ENCODE peak calls at places on chromosomes 12 and 14, in four cellular contexts. G is fibroblast of lung, Q is neural progenitor cell, M is lung. E is an unnamed sample.

GRCh38 chr12:53995311-53996187 is 4.4 kb upstream of the HOXC9 start:
- DNase-seq in Q (no peak), M (no peak), G (no peak), E (no peak)

GRCh38 chr12:120238224-120238616 is 27.3 kb downstream of the PXN start:
- DNase-seq in G (no peak), Q (no peak), M (no peak), E (no peak)

GRCh38 chr12:55934773-55935172 is 3.8 kb downstream of the DGKA start:
- DNase-seq in M (no peak), Q (no peak), G (no peak), E (no peak)

GRCh38 chr14:102249041-102249440 is 55.9 kb downstream of the MOK start:
- DNase-seq in M (no peak), G (peak; percentile 87), Q (no peak), E (no peak)

GRCh38 chr14:95052016-95052585 is 105.2 kb downstream of the DICER1 start:
- DNase-seq in Q (no peak), M (no peak), G (no peak), E (no peak)

GRCh38 chr14:97266653-97267052 is 469.5 kb downstream of the VRK1 start:
- DNase-seq in G (peak; percentile 96), M (no peak), Q (no peak), E (peak; percentile 70)

GRCh38 chr14:99407416-99407815 is 73.2 kb downstream of the SETD3 start:
- DNase-seq in G (no peak), M (no peak), Q (no peak), E (no peak)

GRCh38 chr12:1926274-1926673 is 7.8 kb upstream of the CACNA2D4 start:
- DNase-seq in Q (no peak), G (no peak), M (peak; percentile 24), E (no peak)

GRCh38 chr12:24903305-24904088 is 45.4 kb downstream of the BCAT1 start:
- DNase-seq in G (peak; percentile 33), Q (peak; percentile 43), M (no peak), E (no peak)

GRCh38 chr12:114405199-114405448 is 820 bp downstream of the TBX5 start:
- DNase-seq in G (no peak), Q (no peak), M (no peak), E (no peak)

GRCh38 chr14:33709711-33710110 is 241.2 kb downstream of the EGLN3 start:
- DNase-seq in G (no peak), M (no peak), Q (no peak), E (no peak)

GRCh38 chr12:56574210-56574609 is 52.6 kb downstream of the RBMS2 start:
- DNase-seq in G (peak; percentile 72), Q (no peak), M (no peak), E (no peak)

GRCh38 chr12:14258468-14258947 is 107.0 kb upstream of the ATF7IP start:
- DNase-seq in M (peak; percentile 30), Q (peak; percentile 49), G (no peak), E (no peak)

GRCh38 chr12:54591001-54591591 is 2.6 kb upstream of the PPP1R1A start:
- DNase-seq in G (no peak), M (no peak), Q (no peak), E (no peak)

GRCh38 chr14:74583689-74584434 is 28.2 kb downstream of the LTBP2 start:
- DNase-seq in Q (no peak), G (peak; percentile 93), M (no peak), E (peak; percentile 86)

GRCh38 chr14:57492859-57493258 is 798 bp downstream of the CCDC198 start:
- DNase-seq in M (no peak), G (peak; percentile 88), Q (no peak), E (peak; percentile 78)

GRCh38 chr14:86221000-86221399 is 691.1 kb downstream of the FLRT2 start:
- DNase-seq in Q (peak; percentile 45), G (no peak), M (no peak), E (no peak)

GRCh38 chr12:72272731-72273498 is 745 bp downstream of the TRHDE start:
- DNase-seq in Q (peak; percentile 56), M (no peak), G (peak; percentile 70), E (no peak)

GRCh38 chr14:21026988-21027315 is 2.1 kb upstream of the NDRG2 start:
- DNase-seq in G (no peak), Q (no peak), M (no peak), E (no peak)

GRCh38 chr12:124776126-124776513 is 87.5 kb downstream of the SCARB1 start:
- DNase-seq in Q (no peak), G (no peak), M (no peak), E (no peak)

GRCh38 chr14:103641181-103641580 is 12.2 kb downstream of the KLC1 start:
- DNase-seq in G (peak; percentile 87), M (no peak), Q (no peak), E (peak; percentile 49)

GRCh38 chr12:114226241-114226928 is 179.6 kb downstream of the TBX5 start:
- DNase-seq in G (no peak), Q (no peak), M (no peak), E (no peak)

GRCh38 chr12:109716092-109716479 is 2.5 kb downstream of the FAM222A start:
- DNase-seq in M (no peak), G (no peak), Q (no peak), E (no peak)

GRCh38 chr12:108832730-108833354 is 24.5 kb downstream of the SSH1 start:
- DNase-seq in G (peak; percentile 98), M (no peak), Q (no peak), E (no peak)

GRCh38 chr14:54481695-54482094 is 7.1 kb downstream of the GMFB start:
- DNase-seq in G (no peak), Q (no peak), M (no peak), E (no peak)

GRCh38 chr12:114835031-114835430 is 151.1 kb upstream of the TBX3 start:
- DNase-seq in G (peak; percentile 72), Q (no peak), M (no peak), E (no peak)

GRCh38 chr12:125519026-125519651 is 453.9 kb downstream of the AACS start:
- DNase-seq in M (no peak), G (peak; percentile 2), Q (no peak), E (no peak)

GRCh38 chr14:45838597-45838996 is 585.6 kb upstream of the MIS18BP1 start:
- DNase-seq in G (no peak), M (no peak), Q (peak; percentile 1), E (no peak)

GRCh38 chr12:119840617-119841016 is 36.5 kb downstream of the CIT start:
- DNase-seq in Q (no peak), G (no peak), M (no peak), E (no peak)

GRCh38 chr12:108302471-108303311 is 36.4 kb downstream of the CMKLR1 start:
- DNase-seq in M (peak; percentile 77), G (peak; percentile 34), Q (peak; percentile 38), E (no peak)

GRCh38 chr14:96705422-96706092 is 91.6 kb upstream of the VRK1 start:
- DNase-seq in G (no peak), M (no peak), Q (no peak), E (no peak)

GRCh38 chr12:78888583-78888982 is 24.0 kb downstream of the SYT1 start:
- DNase-seq in Q (no peak), G (peak; percentile 59), M (no peak), E (no peak)

GRCh38 chr12:72277415-72277814 is 5.2 kb downstream of the TRHDE start:
- DNase-seq in M (no peak), G (peak; percentile 73), Q (no peak), E (no peak)

GRCh38 chr12:54933381-54933780 is 51.2 kb downstream of the TESPA1 start:
- DNase-seq in Q (no peak), M (no peak), G (peak; percentile 63), E (no peak)

GRCh38 chr14:56581041-56581727 is 1.6 kb downstream of the TMEM260 start:
- DNase-seq in M (no peak), Q (no peak), G (no peak), E (no peak)

DNA sequence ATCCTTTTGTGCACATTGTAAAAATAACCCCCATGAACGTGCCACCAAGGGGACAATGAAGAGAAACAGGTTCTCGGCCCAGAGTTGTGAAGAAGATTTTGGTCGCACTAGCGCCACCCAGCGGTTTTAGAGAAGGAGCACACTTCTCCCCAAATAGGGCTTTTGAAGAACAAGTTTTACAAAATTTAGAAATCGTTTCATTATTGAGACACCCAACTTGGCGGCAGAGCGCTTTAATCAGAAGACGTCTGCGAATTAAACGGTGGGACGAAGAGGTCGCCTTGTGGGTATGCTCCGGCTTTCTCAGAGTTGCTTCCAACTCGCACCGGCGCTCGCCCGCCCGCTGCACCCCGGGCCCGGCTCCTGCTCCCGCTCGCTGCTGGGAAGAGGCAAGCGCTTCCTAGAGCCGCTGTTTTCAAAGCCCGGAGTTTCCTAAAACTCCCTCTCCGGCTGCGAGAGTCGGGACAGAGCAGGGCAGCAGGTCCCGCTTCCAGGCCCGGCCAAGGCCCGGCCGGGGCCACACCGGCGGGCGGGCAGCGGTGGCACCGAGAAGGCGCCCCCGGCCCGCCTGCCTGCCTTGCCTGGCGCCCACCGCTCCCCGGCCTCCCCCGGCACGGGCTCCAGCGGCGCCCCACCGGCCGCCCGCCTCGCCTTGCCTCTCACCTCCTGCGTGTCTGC is 672 bp downstream of the FOXA1 start:
- DNase-seq in M (peak; percentile 84), Q (peak; percentile 91), G (peak; percentile 64), E (peak; percentile 25)
- H3K4me3 ChIP-seq in M (peak overlapping the region; percentile 56), Q (peak overlapping the region; percentile 50), G (peak overlapping the region; percentile 62), E (peak overlapping the region; percentile 32)

GRCh38 chr14:59582845-59583509 is 6.4 kb upstream of the CCDC175 start:
- DNase-seq in Q (no peak), M (no peak), G (no peak), E (no peak)

GRCh38 chr14:59585891-59586554 is 9.4 kb upstream of the CCDC175 start:
- DNase-seq in Q (no peak), M (no peak), G (peak; percentile 87), E (no peak)

GRCh38 chr14:59588136-59588535 is 11.5 kb upstream of the CCDC175 start:
- DNase-seq in M (no peak), G (no peak), Q (no peak), E (no peak)

GRCh38 chr14:59582161-59582560 is 5.5 kb upstream of the CCDC175 start:
- DNase-seq in Q (no peak), G (peak; percentile 8), M (no peak), E (no peak)

GRCh38 chr14:59583755-59584154 is 7.1 kb upstream of the CCDC175 start:
- DNase-seq in M (no peak), G (peak; percentile 68), Q (no peak), E (no peak)
- TF ChIP-seq CTCF in M (no peak), G (no peak), Q (no peak), E (no peak)

GRCh38 chr12:47862157-47862556 is 42.5 kb upstream of the HDAC7 start:
- DNase-seq in M (no peak), G (no peak), Q (no peak), E (no peak)

GRCh38 chr12:47858511-47859266 is 39.0 kb upstream of the HDAC7 start:
- DNase-seq in G (no peak), M (no peak), Q (no peak), E (no peak)

GRCh38 chr12:47862881-47863280 is 41.9 kb downstream of the VDR start:
- DNase-seq in G (no peak), M (no peak), Q (no peak), E (no peak)

GRCh38 chr12:47860873-47861272 is 41.2 kb upstream of the HDAC7 start:
- DNase-seq in M (no peak), Q (no peak), G (no peak), E (no peak)

GRCh38 chr12:47860279-47860841 is 40.7 kb upstream of the HDAC7 start:
- DNase-seq in M (no peak), G (no peak), Q (no peak), E (no peak)
- H3K36me3 ChIP-seq in M (peaks cover 16% of the 10 kb centered on the region), G (peaks cover 9% of the 10 kb centered on the region), Q (no peaks in the 10 kb centered on the region), E (peaks cover 1% of the 10 kb centered on the region)

DNA sequence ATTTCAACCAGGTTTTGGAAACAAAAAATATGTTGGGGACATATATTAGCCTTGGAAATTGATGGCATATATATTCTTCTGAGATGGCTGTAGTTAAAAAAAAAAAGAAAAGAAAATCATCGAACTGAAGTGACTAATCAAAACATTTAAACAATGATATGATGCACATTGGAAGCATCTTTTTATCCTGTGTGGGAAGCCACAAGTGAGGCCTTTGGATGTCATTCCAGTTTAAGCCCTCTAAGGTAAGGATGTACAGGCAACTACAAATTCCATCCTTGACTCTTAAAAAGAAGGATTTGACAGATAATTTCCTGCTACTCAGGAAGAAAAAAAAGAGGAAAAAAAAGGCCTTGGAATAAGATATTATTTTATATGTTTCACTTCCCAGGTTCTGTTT is 9.6 kb upstream of the PTPRB start:
- DNase-seq in G (peak; percentile 96), Q (no peak), M (no peak), E (no peak)
- H3K4me3 ChIP-seq in G (no peak overlapping the region), Q (no peak overlapping the region), M (no peak overlapping the region), E (no peak overlapping the region)